ENCODE peak calls at places on chromosomes 13 and 19, in five cellular contexts. G is activated CD8-positive, alpha-beta T cell treated with anti-CD3 and anti-CD28 coated beads for 36 hours; U is MCF 10A; O is neural crest cell; K is HCT116. W is an unnamed sample.

GRCh38 chr13:49622174-49622946 is 5.9 kb upstream of the ARL11 start:
- DNase-seq in G (no peak), U (no peak), O (no peak), K (no peak), W (no peak)

GRCh38 chr19:1883784-1884183 is 1.5 kb downstream of the ABHD17A start:
- DNase-seq in G (peak), U (no peak), O (no peak), K (no peak), W (no peak)

GRCh38 chr19:54180691-54181091 is 7.7 kb upstream of the TMC4 start:
- DNase-seq in G (no peak), U (no peak), O (no peak), K (no peak), W (no peak)

GRCh38 chr13:76067850-76068249 is 431.7 kb downstream of the LMO7 start:
- DNase-seq in G (no peak), U (no peak), O (no peak), K (no peak), W (no peak)

GRCh38 chr13:101382086-101382485 is 34.2 kb downstream of the NALCN start:
- DNase-seq in G (no peak), U (no peak), O (no peak), K (no peak), W (no peak)

GRCh38 chr19:55647732-55648656 is at the start of gene CCDC106:
- DNase-seq in G (peak), U (no peak), O (peak), K (no peak), W (peak)

GRCh38 chr19:5292453-5292842 is 48.2 kb downstream of the PTPRS start:
- DNase-seq in G (peak), U (no peak), O (no peak), K (no peak), W (peak)

GRCh38 chr19:38253788-38254187 is 2.4 kb downstream of the PPP1R14A start:
- DNase-seq in G (no peak), U (no peak), O (no peak), K (no peak), W (no peak)

GRCh38 chr13:27744861-27745260 is 47.4 kb upstream of the GSX1 start:
- DNase-seq in G (no peak), U (no peak), O (peak), K (no peak), W (no peak)

GRCh38 chr13:39530996-39531395 is 72.0 kb downstream of the LHFPL6 start:
- DNase-seq in G (no peak), U (no peak), O (no peak), K (no peak), W (no peak)

GRCh38 chr19:9151367-9151766 is 11.2 kb downstream of the ZNF317 start:
- DNase-seq in G (peak), U (no peak), O (no peak), K (no peak), W (no peak)

GRCh38 chr19:28731577-28731976 is 481.4 kb downstream of the UQCRFS1 start:
- DNase-seq in G (no peak), U (no peak), O (no peak), K (no peak), W (no peak)
- TF ChIP-seq CTCF in G (no peak), U (no peak), O (no peak), K (no peak), W (no peak)

DNA sequence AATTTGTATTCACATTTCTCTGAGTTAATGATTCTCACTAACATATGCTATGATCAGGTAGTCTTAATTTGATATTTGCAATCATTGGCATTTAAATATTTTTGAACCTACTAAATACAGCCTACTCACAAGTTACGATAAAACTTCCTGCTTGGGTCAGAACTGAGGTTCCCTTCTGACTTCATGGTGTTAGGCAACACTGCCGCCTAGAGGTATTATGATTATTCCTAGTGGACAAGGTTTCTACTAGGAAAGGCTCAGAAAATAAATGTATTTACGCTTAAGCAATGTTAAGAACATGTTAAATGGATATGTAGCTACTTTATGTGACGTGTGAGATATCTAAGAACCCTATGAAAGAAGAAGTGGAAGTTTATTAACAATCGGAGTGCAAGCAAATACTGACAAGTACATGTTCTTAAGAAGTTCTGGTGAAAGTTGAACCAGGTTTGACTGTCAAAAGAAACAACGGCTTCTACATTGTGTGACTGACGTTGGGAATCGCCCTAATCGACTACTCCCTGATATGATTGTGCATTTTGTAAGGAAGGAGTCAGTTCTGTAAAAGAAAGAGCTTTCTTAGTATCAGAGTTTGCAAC is 1395.8 kb downstream of the SLITRK5 start:
- DNase-seq in G (peak), U (peak), O (peak), K (peak), W (peak)
- TF ChIP-seq CTCF in G (peak), U (peak), O (peak), K (peak), W (no peak)

GRCh38 chr19:29923653-29924052 is 18.4 kb upstream of the URI1 start:
- DNase-seq in G (no peak), U (no peak), O (no peak), K (no peak), W (no peak)
- TF ChIP-seq CTCF in G (no peak), U (no peak), O (no peak), K (no peak), W (no peak)

DNA sequence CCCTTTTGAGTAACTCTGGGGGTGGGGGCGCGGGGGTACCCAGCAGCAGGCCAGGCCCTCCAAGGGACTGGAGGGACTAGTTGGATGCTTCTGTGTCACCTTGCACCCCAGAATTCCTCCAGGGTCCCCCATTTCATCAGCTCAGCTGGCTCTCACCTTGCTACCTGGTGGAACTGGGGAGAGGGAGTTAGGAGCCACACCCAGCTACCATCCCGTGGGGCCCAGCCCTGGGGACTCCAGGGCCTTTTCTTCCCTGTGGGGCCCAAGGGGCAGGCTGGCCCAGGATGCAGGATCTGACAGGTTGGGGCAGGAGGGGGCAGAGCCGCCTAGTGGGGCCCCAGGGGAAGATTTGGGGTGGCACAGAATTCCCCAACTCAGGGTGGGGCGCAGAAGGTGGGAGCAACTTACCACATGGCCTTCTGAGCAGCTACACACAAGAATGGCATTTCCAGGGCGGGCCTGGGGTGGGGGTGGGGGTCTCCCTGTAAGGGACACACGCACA is 32.8 kb upstream of the NANOS3 start:
- DNase-seq in G (no peak), U (peak), O (no peak), K (no peak), W (no peak)
- TF ChIP-seq CTCF in G (no peak), U (peak), O (no peak), K (no peak), W (no peak)

DNA sequence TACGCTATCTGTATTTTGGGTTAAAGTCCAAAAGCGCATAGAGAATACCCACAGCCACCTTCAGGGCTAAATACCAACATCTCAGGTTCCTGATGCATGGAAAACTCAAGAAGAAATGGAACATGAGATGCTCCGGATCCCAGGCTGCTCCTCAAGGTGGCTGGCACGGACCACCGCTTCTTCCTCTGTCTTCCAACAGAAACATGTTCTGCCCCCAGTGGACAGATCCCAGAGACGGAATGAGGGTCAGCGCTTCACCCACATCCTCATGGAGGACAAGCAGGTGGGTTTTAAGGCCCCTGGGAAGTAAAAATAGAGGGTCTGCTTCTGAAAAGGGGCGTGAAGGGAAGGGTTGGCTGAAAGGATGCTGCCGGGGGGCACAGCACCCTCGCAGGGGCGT is 17.3 kb downstream of the COL4A1 start:
- DNase-seq in G (no peak), U (no peak), O (no peak), K (no peak), W (no peak)
- TF ChIP-seq CTCF in G (no peak), U (no peak), O (no peak), K (no peak), W (no peak)

GRCh38 chr19:6767357-6768235 is at the start of gene SH2D3A:
- DNase-seq in G (peak), U (peak), O (peak), K (peak), W (peak)
- TF ChIP-seq CTCF in G (no peak), U (no peak), O (no peak), K (peak), W (no peak)

GRCh38 chr13:42667638-42668037 is 93.7 kb downstream of the TNFSF11 start:
- DNase-seq in G (no peak), U (no peak), O (no peak), K (no peak), W (no peak)
- TF ChIP-seq CTCF in G (no peak), U (no peak), O (no peak), K (no peak), W (no peak)

GRCh38 chr19:18651738-18652137 is 14.9 kb downstream of the KLHL26 start:
- DNase-seq in G (no peak), U (no peak), O (no peak), K (no peak), W (no peak)

GRCh38 chr19:18651300-18651699 is 14.5 kb downstream of the KLHL26 start:
- DNase-seq in G (no peak), U (no peak), O (no peak), K (no peak), W (no peak)

GRCh38 chr19:18650048-18650435 is 13.2 kb downstream of the KLHL26 start:
- DNase-seq in G (no peak), U (no peak), O (no peak), K (no peak), W (no peak)

GRCh38 chr19:18649371-18650047 is 12.7 kb downstream of the KLHL26 start:
- DNase-seq in G (no peak), U (no peak), O (peak), K (no peak), W (peak)

DNA sequence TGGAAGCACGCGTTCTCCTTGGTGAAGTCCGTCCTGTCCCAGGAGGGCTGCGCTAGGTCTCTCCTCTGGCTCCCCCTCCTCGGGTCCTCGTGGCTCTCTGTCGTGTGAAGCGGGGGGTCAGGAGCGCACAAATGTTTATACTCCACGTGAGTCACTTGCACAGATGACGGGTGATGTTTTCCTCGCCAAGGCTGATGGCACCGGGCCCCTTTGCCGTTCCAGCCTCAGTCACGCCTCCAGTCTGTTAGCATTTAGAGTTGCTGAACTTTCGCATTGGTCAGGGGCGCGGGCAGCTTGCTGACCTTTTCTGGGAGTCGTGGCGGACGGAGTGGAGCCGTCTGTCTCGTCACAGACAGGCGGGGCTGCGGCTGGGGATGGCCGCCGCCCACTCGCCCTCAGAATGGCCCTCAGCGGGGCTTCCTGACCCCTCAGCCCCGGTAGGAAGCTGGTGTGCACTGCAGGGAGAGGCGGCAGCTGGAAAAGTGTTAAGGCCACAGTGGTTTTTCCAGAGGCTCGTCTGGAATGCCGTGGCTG is 13.7 kb downstream of the KLHL26 start:
- DNase-seq in G (no peak), U (no peak), O (no peak), K (no peak), W (no peak)
- TF ChIP-seq CTCF in G (no peak), U (no peak), O (no peak), K (no peak), W (no peak)

DNA sequence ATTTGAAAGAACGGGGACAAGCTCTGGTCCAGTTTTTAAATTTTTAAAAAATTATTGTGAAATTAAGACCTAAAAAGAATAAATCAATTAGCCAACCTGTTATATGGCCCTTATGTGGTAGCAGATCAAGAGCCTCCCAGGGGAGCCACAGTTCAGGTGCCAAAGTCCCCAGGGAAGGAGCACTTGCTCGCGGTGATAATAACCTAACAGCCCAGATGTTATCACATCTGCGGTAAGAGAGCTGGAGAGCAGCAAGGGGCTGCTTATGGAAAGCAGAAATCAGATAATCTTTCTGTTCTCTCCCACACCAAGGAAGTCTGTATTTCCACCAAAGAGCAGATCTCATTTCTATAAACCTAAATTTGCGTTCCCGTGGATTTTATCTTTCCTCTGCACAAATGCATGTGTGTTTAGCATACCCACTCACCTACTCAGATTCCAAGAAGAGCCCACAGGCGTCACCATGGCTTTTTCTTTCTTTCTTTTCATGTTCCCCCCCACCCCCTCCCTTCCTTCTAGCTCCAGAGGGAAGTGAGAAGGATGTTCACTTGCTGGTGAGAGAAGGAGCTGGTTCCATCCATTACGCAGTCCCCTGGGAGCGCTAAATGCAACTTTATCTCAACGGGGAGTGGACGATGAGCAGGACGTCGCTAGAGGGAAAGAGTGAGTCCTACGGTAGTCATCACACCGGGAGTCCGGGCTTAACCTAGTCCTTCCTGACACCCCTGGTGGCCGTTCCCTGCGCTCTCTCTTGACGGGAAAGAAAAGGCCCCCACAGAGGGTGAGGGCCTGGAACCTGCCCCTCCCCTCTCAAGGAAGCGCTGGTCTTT is 1.6 kb upstream of the POU4F1 start:
- DNase-seq in G (no peak), U (no peak), O (no peak), K (no peak), W (peak)
- TF ChIP-seq CTCF in G (no peak), U (no peak), O (peak), K (no peak), W (no peak)

W was measured in GM20000.